ENCODE peak calls at places on chromosomes 5 and 9, in nine cellular contexts. F, C, B, S, P, W, L, J and V are unnamed samples.

GRCh38 chr9:16721972-16722371 is 148.5 kb downstream of the BNC2 start:
- DNase-seq in S (peak), W (no peak), J (no peak), B (peak), P (no peak), C (peak), F (no peak), L (no peak), V (no peak)

GRCh38 chr5:42005561-42006153 is 80.6 kb downstream of the FBXO4 start:
- DNase-seq in W (peak), B (peak), J (no peak), C (no peak), F (no peak), P (peak), L (no peak), S (peak), V (no peak)

GRCh38 chr5:146516151-146516475 is at the start of gene GPR151:
- DNase-seq in B (no peak), S (peak), J (no peak), F (no peak), L (no peak), W (no peak), C (no peak), P (no peak), V (no peak)

GRCh38 chr9:114486205-114486963 is 18.9 kb downstream of the WHRN start:
- DNase-seq in S (peak), F (no peak), C (no peak), J (no peak), W (no peak), P (peak), L (no peak), B (peak), V (no peak)

GRCh38 chr5:85017271-85017670 is 632.6 kb upstream of the EDIL3 start:
- DNase-seq in L (no peak), W (no peak), P (no peak), S (peak), J (no peak), B (no peak), F (no peak), C (no peak), V (no peak)

GRCh38 chr5:147461915-147462314 is 48.0 kb downstream of the DPYSL3 start:
- DNase-seq in J (no peak), B (peak), L (no peak), C (no peak), W (no peak), F (no peak), P (no peak), S (peak), V (no peak)

GRCh38 chr5:56557198-56557597 is 258.2 kb upstream of the MAP3K1 start:
- DNase-seq in C (no peak), L (no peak), J (no peak), P (no peak), W (no peak), F (no peak), S (peak), B (peak), V (no peak)

GRCh38 chr9:35048521-35048920 is 23.9 kb downstream of the VCP start:
- DNase-seq in L (no peak), J (no peak), S (no peak), F (no peak), W (no peak), C (no peak), P (no peak), B (no peak), V (no peak)

GRCh38 chr9:114299286-114300152 is 23.4 kb upstream of the ORM1 start:
- DNase-seq in S (no peak), P (no peak), B (no peak), C (no peak), L (no peak), W (no peak), J (no peak), F (no peak), V (no peak)

GRCh38 chr5:109693535-109694152 is 3.9 kb downstream of the MAN2A1 start:
- DNase-seq in W (no peak), S (peak), P (peak), J (no peak), L (no peak), C (no peak), F (no peak), B (peak), V (no peak)

GRCh38 chr9:93830224-93830596 is 124.9 kb downstream of the BARX1 start:
- DNase-seq in F (no peak), W (no peak), C (no peak), L (no peak), B (no peak), J (no peak), P (no peak), S (no peak), V (no peak)

GRCh38 chr5:139812836-139813805 is 17.5 kb downstream of the PSD2 start:
- DNase-seq in C (no peak), F (no peak), J (no peak), B (no peak), S (no peak), P (no peak), L (no peak), W (no peak), V (no peak)

GRCh38 chr5:31537856-31538255 is 5.8 kb downstream of the C5orf22 start:
- DNase-seq in J (no peak), L (no peak), B (no peak), F (no peak), C (no peak), S (peak), P (no peak), W (no peak), V (no peak)

GRCh38 chr5:893137-893506 is 438 bp downstream of the TRIP13 start:
- DNase-seq in J (no peak), B (peak), P (no peak), S (no peak), L (no peak), F (no peak), C (no peak), W (no peak), V (no peak)

GRCh38 chr5:43889238-43889637 is 286.3 kb downstream of the NNT start:
- DNase-seq in C (no peak), L (no peak), S (no peak), F (no peak), J (no peak), W (no peak), P (no peak), B (no peak), V (no peak)